ENCODE peak calls at places on chromosomes 5 and 9, in six cellular contexts. One of them, this sample, is unnamed.

GRCh38 chr9:36560813-36561212 is 11.9 kb upstream of the MELK start:
- DNase-seq in spleen: no peak
- DNase-seq in effector memory CD8-positive, alpha-beta T cell: no peak
- DNase-seq in T-helper 17 cell: no peak
- DNase-seq in GM23338: peak; percentile 64
- DNase-seq in lower leg skin: no peak
- DNase-seq in this sample: no peak

GRCh38 chr9:132555528-132555927 is 26.9 kb upstream of the BARHL1 start:
- DNase-seq in GM23338: no peak
- DNase-seq in T-helper 17 cell: no peak
- DNase-seq in spleen: no peak
- DNase-seq in effector memory CD8-positive, alpha-beta T cell: no peak
- DNase-seq in lower leg skin: no peak
- DNase-seq in this sample: no peak

GRCh38 chr5:162160401-162160800 is 92.8 kb downstream of the GABRG2 start:
- DNase-seq in spleen: no peak
- DNase-seq in GM23338: no peak
- DNase-seq in effector memory CD8-positive, alpha-beta T cell: no peak
- DNase-seq in lower leg skin: no peak
- DNase-seq in T-helper 17 cell: no peak
- DNase-seq in this sample: no peak

GRCh38 chr5:139061274-139061673 is 136.9 kb downstream of the SIL1 start:
- DNase-seq in T-helper 17 cell: no peak
- DNase-seq in effector memory CD8-positive, alpha-beta T cell: no peak
- DNase-seq in GM23338: no peak
- DNase-seq in lower leg skin: no peak
- DNase-seq in spleen: no peak
- DNase-seq in this sample: peak; percentile 84

GRCh38 chr5:14399054-14399657 is 182.4 kb upstream of the OTULINL start:
- DNase-seq in spleen: no peak
- DNase-seq in T-helper 17 cell: no peak
- DNase-seq in GM23338: peak; percentile 72
- DNase-seq in effector memory CD8-positive, alpha-beta T cell: peak; percentile 10
- DNase-seq in lower leg skin: no peak
- DNase-seq in this sample: peak; percentile 69

GRCh38 chr9:34869390-34869789 is 88.7 kb upstream of the PHF24 start:
- DNase-seq in effector memory CD8-positive, alpha-beta T cell: no peak
- DNase-seq in GM23338: peak; percentile 48
- DNase-seq in T-helper 17 cell: no peak
- DNase-seq in lower leg skin: no peak
- DNase-seq in spleen: no peak
- DNase-seq in this sample: peak; percentile 25

GRCh38 chr5:161007879-161008278 is 155.9 kb upstream of the ATP10B start:
- DNase-seq in T-helper 17 cell: no peak
- DNase-seq in spleen: no peak
- DNase-seq in GM23338: no peak
- DNase-seq in lower leg skin: no peak
- DNase-seq in effector memory CD8-positive, alpha-beta T cell: no peak
- DNase-seq in this sample: no peak

GRCh38 chr5:13946111-13946510 is 1.6 kb upstream of the DNAH5 start:
- DNase-seq in spleen: no peak
- DNase-seq in T-helper 17 cell: no peak
- DNase-seq in GM23338: no peak
- DNase-seq in effector memory CD8-positive, alpha-beta T cell: no peak
- DNase-seq in lower leg skin: peak; percentile 26
- DNase-seq in this sample: peak; percentile 69

GRCh38 chr9:1490341-1491115 is 440.4 kb downstream of the DMRT2 start:
- DNase-seq in T-helper 17 cell: no peak
- DNase-seq in lower leg skin: no peak
- DNase-seq in spleen: no peak
- DNase-seq in GM23338: no peak
- DNase-seq in effector memory CD8-positive, alpha-beta T cell: no peak
- DNase-seq in this sample: peak; percentile 0

GRCh38 chr5:158461240-158461854 is 602.4 kb upstream of the CLINT1 start:
- DNase-seq in GM23338: no peak
- DNase-seq in effector memory CD8-positive, alpha-beta T cell: no peak
- DNase-seq in spleen: no peak
- DNase-seq in T-helper 17 cell: no peak
- DNase-seq in lower leg skin: peak; percentile 69
- DNase-seq in this sample: peak; percentile 37

GRCh38 chr5:135214897-135215616 is 181.0 kb upstream of the PITX1 start:
- DNase-seq in T-helper 17 cell: no peak
- DNase-seq in GM23338: no peak
- DNase-seq in effector memory CD8-positive, alpha-beta T cell: no peak
- DNase-seq in lower leg skin: peak; percentile 28
- DNase-seq in spleen: no peak
- DNase-seq in this sample: peak; percentile 71

GRCh38 chr5:126846344-126846743 is 69.4 kb downstream of the LMNB1 start:
- DNase-seq in lower leg skin: no peak
- DNase-seq in spleen: no peak
- DNase-seq in GM23338: peak; percentile 56
- DNase-seq in T-helper 17 cell: no peak
- DNase-seq in effector memory CD8-positive, alpha-beta T cell: no peak
- DNase-seq in this sample: no peak

GRCh38 chr5:158140120-158140778 is 281.3 kb upstream of the CLINT1 start:
- DNase-seq in effector memory CD8-positive, alpha-beta T cell: no peak
- DNase-seq in lower leg skin: no peak
- DNase-seq in T-helper 17 cell: no peak
- DNase-seq in spleen: no peak
- DNase-seq in GM23338: no peak
- DNase-seq in this sample: peak; percentile 75

GRCh38 chr5:94017579-94017978 is 276.2 kb upstream of the POU5F2 start:
- DNase-seq in lower leg skin: no peak
- DNase-seq in T-helper 17 cell: no peak
- DNase-seq in effector memory CD8-positive, alpha-beta T cell: no peak
- DNase-seq in GM23338: no peak
- DNase-seq in spleen: no peak
- DNase-seq in this sample: peak; percentile 64

GRCh38 chr9:116391306-116391900 is 237.8 kb downstream of the PAPPA start:
- DNase-seq in GM23338: no peak
- DNase-seq in lower leg skin: no peak
- DNase-seq in effector memory CD8-positive, alpha-beta T cell: no peak
- DNase-seq in spleen: no peak
- DNase-seq in T-helper 17 cell: no peak
- DNase-seq in this sample: peak; percentile 24

GRCh38 chr5:103041071-103041676 is 78.8 kb downstream of the GIN1 start:
- DNase-seq in T-helper 17 cell: no peak
- DNase-seq in lower leg skin: no peak
- DNase-seq in effector memory CD8-positive, alpha-beta T cell: no peak
- DNase-seq in GM23338: peak; percentile 14
- DNase-seq in spleen: no peak
- DNase-seq in this sample: peak; percentile 31

GRCh38 chr9:99725852-99726251 is 95.8 kb upstream of the NR4A3 start:
- DNase-seq in GM23338: no peak
- DNase-seq in T-helper 17 cell: no peak
- DNase-seq in effector memory CD8-positive, alpha-beta T cell: no peak
- DNase-seq in lower leg skin: no peak
- DNase-seq in spleen: no peak
- DNase-seq in this sample: no peak

GRCh38 chr5:152688561-152689274 is 283.6 kb upstream of the NMUR2 start:
- DNase-seq in T-helper 17 cell: no peak
- DNase-seq in GM23338: no peak
- DNase-seq in lower leg skin: no peak
- DNase-seq in spleen: no peak
- DNase-seq in effector memory CD8-positive, alpha-beta T cell: no peak
- DNase-seq in this sample: peak; percentile 99

GRCh38 chr5:23419115-23419514 is 88.3 kb upstream of the PRDM9 start:
- DNase-seq in T-helper 17 cell: no peak
- DNase-seq in effector memory CD8-positive, alpha-beta T cell: no peak
- DNase-seq in lower leg skin: no peak
- DNase-seq in GM23338: peak; percentile 57
- DNase-seq in spleen: no peak
- DNase-seq in this sample: no peak

GRCh38 chr9:92609142-92609500 is 60.8 kb downstream of the IPPK start:
- DNase-seq in GM23338: peak; percentile 24
- DNase-seq in T-helper 17 cell: no peak
- DNase-seq in lower leg skin: peak; percentile 21
- DNase-seq in spleen: no peak
- DNase-seq in effector memory CD8-positive, alpha-beta T cell: no peak
- DNase-seq in this sample: no peak

GRCh38 chr9:100352201-100352726 is 478 bp downstream of the TEX10 start:
- DNase-seq in effector memory CD8-positive, alpha-beta T cell: peak; percentile 7
- DNase-seq in T-helper 17 cell: no peak
- DNase-seq in lower leg skin: peak; percentile 27
- DNase-seq in GM23338: peak; percentile 47
- DNase-seq in spleen: no peak
- DNase-seq in this sample: peak; percentile 21

GRCh38 chr9:97076238-97076637 is 37.3 kb upstream of the CTSV start:
- DNase-seq in effector memory CD8-positive, alpha-beta T cell: no peak
- DNase-seq in GM23338: peak; percentile 76
- DNase-seq in spleen: no peak
- DNase-seq in T-helper 17 cell: no peak
- DNase-seq in lower leg skin: no peak
- DNase-seq in this sample: no peak

GRCh38 chr9:113803811-113804589 is 72.1 kb upstream of the ZNF618 start:
- DNase-seq in GM23338: no peak
- DNase-seq in spleen: no peak
- DNase-seq in lower leg skin: no peak
- DNase-seq in T-helper 17 cell: no peak
- DNase-seq in effector memory CD8-positive, alpha-beta T cell: no peak
- DNase-seq in this sample: no peak

GRCh38 chr5:137359941-137360340 is 139.2 kb downstream of the SPOCK1 start:
- DNase-seq in GM23338: no peak
- DNase-seq in lower leg skin: no peak
- DNase-seq in effector memory CD8-positive, alpha-beta T cell: no peak
- DNase-seq in T-helper 17 cell: no peak
- DNase-seq in spleen: no peak
- DNase-seq in this sample: no peak

GRCh38 chr5:57186194-57186593 is 12.3 kb downstream of the GPBP1 start:
- DNase-seq in T-helper 17 cell: no peak
- DNase-seq in spleen: no peak
- DNase-seq in lower leg skin: no peak
- DNase-seq in GM23338: no peak
- DNase-seq in effector memory CD8-positive, alpha-beta T cell: no peak
- DNase-seq in this sample: no peak

GRCh38 chr9:15253786-15254185 is 53.2 kb downstream of the TTC39B start:
- DNase-seq in lower leg skin: no peak
- DNase-seq in spleen: no peak
- DNase-seq in GM23338: no peak
- DNase-seq in T-helper 17 cell: no peak
- DNase-seq in effector memory CD8-positive, alpha-beta T cell: no peak
- DNase-seq in this sample: no peak

GRCh38 chr5:160635046-160635445 is 213.4 kb downstream of the PTTG1 start:
- DNase-seq in spleen: no peak
- DNase-seq in effector memory CD8-positive, alpha-beta T cell: no peak
- DNase-seq in GM23338: no peak
- DNase-seq in T-helper 17 cell: no peak
- DNase-seq in lower leg skin: no peak
- DNase-seq in this sample: no peak

GRCh38 chr5:19519448-19519847 is 468.6 kb downstream of the CDH18 start:
- DNase-seq in GM23338: no peak
- DNase-seq in T-helper 17 cell: no peak
- DNase-seq in lower leg skin: no peak
- DNase-seq in spleen: no peak
- DNase-seq in effector memory CD8-positive, alpha-beta T cell: no peak
- DNase-seq in this sample: no peak

GRCh38 chr9:15101046-15101445 is 190.8 kb upstream of the FREM1 start:
- DNase-seq in effector memory CD8-positive, alpha-beta T cell: no peak
- DNase-seq in GM23338: no peak
- DNase-seq in lower leg skin: no peak
- DNase-seq in T-helper 17 cell: no peak
- DNase-seq in spleen: no peak
- DNase-seq in this sample: no peak